ENCODE peak calls at places on chromosomes 11 and 22, in eight cellular contexts. One of them, this sample, is unnamed.

GRCh38 chr11:15577519-15577918 is 462.8 kb downstream of the INSC start:
- DNase-seq in activated CD4-positive, alpha-beta T cell treated with anti-CD3 and anti-CD28 coated beads, Interleukin-2, amount 10 ng/mL, durations not matched to agents 7 days and 5 days: no peak
- DNase-seq in endothelial cell: no peak
- DNase-seq in activated naive CD8-positive, alpha-beta T cell treated with anti-CD3 and anti-CD28 coated beads, Interleukin-2, amount 50 U/mL, for 24 hours: no peak
- DNase-seq in stimulated activated CD8-positive, alpha-beta memory T cell treated with anti-CD3 and anti-CD28 coated beads, Interleukin-7, amount 100 ng/mL, for 24 hours: no peak
- DNase-seq in HuH-7.5: no peak
- DNase-seq in activated CD4-positive, CD25-positive, alpha-beta regulatory T cell: no peak
- DNase-seq in left ventricle myocardium superior: no peak
- DNase-seq in this sample: no peak

GRCh38 chr11:104191124-104191523 is 27.2 kb upstream of the PDGFD start:
- DNase-seq in left ventricle myocardium superior: no peak
- DNase-seq in HuH-7.5: no peak
- DNase-seq in activated naive CD8-positive, alpha-beta T cell treated with anti-CD3 and anti-CD28 coated beads, Interleukin-2, amount 50 U/mL, for 24 hours: no peak
- DNase-seq in stimulated activated CD8-positive, alpha-beta memory T cell treated with anti-CD3 and anti-CD28 coated beads, Interleukin-7, amount 100 ng/mL, for 24 hours: no peak
- DNase-seq in activated CD4-positive, alpha-beta T cell treated with anti-CD3 and anti-CD28 coated beads, Interleukin-2, amount 10 ng/mL, durations not matched to agents 7 days and 5 days: no peak
- DNase-seq in endothelial cell: no peak
- DNase-seq in activated CD4-positive, CD25-positive, alpha-beta regulatory T cell: no peak
- DNase-seq in this sample: no peak

GRCh38 chr22:30668306-30668655 is 606 bp upstream of the DUSP18 start:
- DNase-seq in activated naive CD8-positive, alpha-beta T cell treated with anti-CD3 and anti-CD28 coated beads, Interleukin-2, amount 50 U/mL, for 24 hours: no peak
- DNase-seq in stimulated activated CD8-positive, alpha-beta memory T cell treated with anti-CD3 and anti-CD28 coated beads, Interleukin-7, amount 100 ng/mL, for 24 hours: no peak
- DNase-seq in HuH-7.5: peak; percentile 43
- DNase-seq in activated CD4-positive, CD25-positive, alpha-beta regulatory T cell: no peak
- DNase-seq in left ventricle myocardium superior: no peak
- DNase-seq in endothelial cell: peak; percentile 8
- DNase-seq in activated CD4-positive, alpha-beta T cell treated with anti-CD3 and anti-CD28 coated beads, Interleukin-2, amount 10 ng/mL, durations not matched to agents 7 days and 5 days: no peak
- DNase-seq in this sample: no peak

GRCh38 chr11:17722000-17722643 is 2.8 kb downstream of the MYOD1 start:
- DNase-seq in endothelial cell: peak; percentile 60
- DNase-seq in stimulated activated CD8-positive, alpha-beta memory T cell treated with anti-CD3 and anti-CD28 coated beads, Interleukin-7, amount 100 ng/mL, for 24 hours: no peak
- DNase-seq in activated CD4-positive, alpha-beta T cell treated with anti-CD3 and anti-CD28 coated beads, Interleukin-2, amount 10 ng/mL, durations not matched to agents 7 days and 5 days: no peak
- DNase-seq in activated CD4-positive, CD25-positive, alpha-beta regulatory T cell: no peak
- DNase-seq in activated naive CD8-positive, alpha-beta T cell treated with anti-CD3 and anti-CD28 coated beads, Interleukin-2, amount 50 U/mL, for 24 hours: no peak
- DNase-seq in HuH-7.5: peak; percentile 64
- DNase-seq in left ventricle myocardium superior: no peak
- DNase-seq in this sample: no peak

GRCh38 chr11:65558785-65559509 is 788 bp upstream of the LTBP3 start:
- DNase-seq in activated CD4-positive, CD25-positive, alpha-beta regulatory T cell: no peak
- DNase-seq in stimulated activated CD8-positive, alpha-beta memory T cell treated with anti-CD3 and anti-CD28 coated beads, Interleukin-7, amount 100 ng/mL, for 24 hours: no peak
- DNase-seq in endothelial cell: no peak
- DNase-seq in activated CD4-positive, alpha-beta T cell treated with anti-CD3 and anti-CD28 coated beads, Interleukin-2, amount 10 ng/mL, durations not matched to agents 7 days and 5 days: no peak
- DNase-seq in activated naive CD8-positive, alpha-beta T cell treated with anti-CD3 and anti-CD28 coated beads, Interleukin-2, amount 50 U/mL, for 24 hours: no peak
- DNase-seq in left ventricle myocardium superior: peak; percentile 88
- DNase-seq in HuH-7.5: no peak
- DNase-seq in this sample: no peak

GRCh38 chr11:128465946-128466688 is 121.2 kb downstream of the ETS1 start:
- DNase-seq in activated CD4-positive, alpha-beta T cell treated with anti-CD3 and anti-CD28 coated beads, Interleukin-2, amount 10 ng/mL, durations not matched to agents 7 days and 5 days: peak; percentile 9
- DNase-seq in endothelial cell: no peak
- DNase-seq in left ventricle myocardium superior: peak; percentile 63
- DNase-seq in activated CD4-positive, CD25-positive, alpha-beta regulatory T cell: no peak
- DNase-seq in HuH-7.5: no peak
- DNase-seq in stimulated activated CD8-positive, alpha-beta memory T cell treated with anti-CD3 and anti-CD28 coated beads, Interleukin-7, amount 100 ng/mL, for 24 hours: no peak
- DNase-seq in activated naive CD8-positive, alpha-beta T cell treated with anti-CD3 and anti-CD28 coated beads, Interleukin-2, amount 50 U/mL, for 24 hours: no peak
- DNase-seq in this sample: no peak

GRCh38 chr11:9530020-9530628 is 43.3 kb upstream of the WEE1 start:
- DNase-seq in endothelial cell: no peak
- DNase-seq in left ventricle myocardium superior: no peak
- DNase-seq in stimulated activated CD8-positive, alpha-beta memory T cell treated with anti-CD3 and anti-CD28 coated beads, Interleukin-7, amount 100 ng/mL, for 24 hours: no peak
- DNase-seq in activated naive CD8-positive, alpha-beta T cell treated with anti-CD3 and anti-CD28 coated beads, Interleukin-2, amount 50 U/mL, for 24 hours: no peak
- DNase-seq in activated CD4-positive, alpha-beta T cell treated with anti-CD3 and anti-CD28 coated beads, Interleukin-2, amount 10 ng/mL, durations not matched to agents 7 days and 5 days: no peak
- DNase-seq in HuH-7.5: no peak
- DNase-seq in activated CD4-positive, CD25-positive, alpha-beta regulatory T cell: no peak
- DNase-seq in this sample: no peak

GRCh38 chr22:44256860-44257560 is 55.7 kb downstream of the SHISAL1 start:
- DNase-seq in endothelial cell: no peak
- DNase-seq in HuH-7.5: no peak
- DNase-seq in stimulated activated CD8-positive, alpha-beta memory T cell treated with anti-CD3 and anti-CD28 coated beads, Interleukin-7, amount 100 ng/mL, for 24 hours: no peak
- DNase-seq in activated CD4-positive, alpha-beta T cell treated with anti-CD3 and anti-CD28 coated beads, Interleukin-2, amount 10 ng/mL, durations not matched to agents 7 days and 5 days: no peak
- DNase-seq in activated naive CD8-positive, alpha-beta T cell treated with anti-CD3 and anti-CD28 coated beads, Interleukin-2, amount 50 U/mL, for 24 hours: no peak
- DNase-seq in left ventricle myocardium superior: no peak
- DNase-seq in activated CD4-positive, CD25-positive, alpha-beta regulatory T cell: no peak
- DNase-seq in this sample: no peak

GRCh38 chr11:47152953-47153950 is 23.4 kb downstream of the ARFGAP2 start:
- DNase-seq in activated CD4-positive, CD25-positive, alpha-beta regulatory T cell: peak; percentile 26
- DNase-seq in activated CD4-positive, alpha-beta T cell treated with anti-CD3 and anti-CD28 coated beads, Interleukin-2, amount 10 ng/mL, durations not matched to agents 7 days and 5 days: peak; percentile 58
- DNase-seq in activated naive CD8-positive, alpha-beta T cell treated with anti-CD3 and anti-CD28 coated beads, Interleukin-2, amount 50 U/mL, for 24 hours: peak; percentile 68
- DNase-seq in stimulated activated CD8-positive, alpha-beta memory T cell treated with anti-CD3 and anti-CD28 coated beads, Interleukin-7, amount 100 ng/mL, for 24 hours: peak; percentile 15
- DNase-seq in endothelial cell: peak; percentile 89
- DNase-seq in HuH-7.5: peak; percentile 81
- DNase-seq in left ventricle myocardium superior: peak; percentile 85
- DNase-seq in this sample: peak; percentile 19

GRCh38 chr11:118232659-118233058 is 7.8 kb upstream of the JAML start:
- DNase-seq in endothelial cell: no peak
- DNase-seq in activated naive CD8-positive, alpha-beta T cell treated with anti-CD3 and anti-CD28 coated beads, Interleukin-2, amount 50 U/mL, for 24 hours: peak; percentile 51
- DNase-seq in activated CD4-positive, alpha-beta T cell treated with anti-CD3 and anti-CD28 coated beads, Interleukin-2, amount 10 ng/mL, durations not matched to agents 7 days and 5 days: no peak
- DNase-seq in stimulated activated CD8-positive, alpha-beta memory T cell treated with anti-CD3 and anti-CD28 coated beads, Interleukin-7, amount 100 ng/mL, for 24 hours: no peak
- DNase-seq in HuH-7.5: no peak
- DNase-seq in activated CD4-positive, CD25-positive, alpha-beta regulatory T cell: no peak
- DNase-seq in left ventricle myocardium superior: no peak
- DNase-seq in this sample: no peak

GRCh38 chr22:19991645-19992451 is 24.8 kb downstream of the ARVCF start:
- DNase-seq in activated CD4-positive, alpha-beta T cell treated with anti-CD3 and anti-CD28 coated beads, Interleukin-2, amount 10 ng/mL, durations not matched to agents 7 days and 5 days: no peak
- DNase-seq in endothelial cell: no peak
- DNase-seq in left ventricle myocardium superior: peak; percentile 63
- DNase-seq in stimulated activated CD8-positive, alpha-beta memory T cell treated with anti-CD3 and anti-CD28 coated beads, Interleukin-7, amount 100 ng/mL, for 24 hours: no peak
- DNase-seq in HuH-7.5: no peak
- DNase-seq in activated CD4-positive, CD25-positive, alpha-beta regulatory T cell: no peak
- DNase-seq in activated naive CD8-positive, alpha-beta T cell treated with anti-CD3 and anti-CD28 coated beads, Interleukin-2, amount 50 U/mL, for 24 hours: no peak
- DNase-seq in this sample: no peak

GRCh38 chr11:77287615-77288273 is 13.7 kb downstream of the GDPD4 start:
- DNase-seq in stimulated activated CD8-positive, alpha-beta memory T cell treated with anti-CD3 and anti-CD28 coated beads, Interleukin-7, amount 100 ng/mL, for 24 hours: no peak
- DNase-seq in activated CD4-positive, alpha-beta T cell treated with anti-CD3 and anti-CD28 coated beads, Interleukin-2, amount 10 ng/mL, durations not matched to agents 7 days and 5 days: no peak
- DNase-seq in activated naive CD8-positive, alpha-beta T cell treated with anti-CD3 and anti-CD28 coated beads, Interleukin-2, amount 50 U/mL, for 24 hours: no peak
- DNase-seq in left ventricle myocardium superior: no peak
- DNase-seq in endothelial cell: no peak
- DNase-seq in HuH-7.5: no peak
- DNase-seq in activated CD4-positive, CD25-positive, alpha-beta regulatory T cell: no peak
- DNase-seq in this sample: no peak

GRCh38 chr11:61890536-61891330 is 612 bp downstream of the FADS3 start:
- DNase-seq in activated CD4-positive, alpha-beta T cell treated with anti-CD3 and anti-CD28 coated beads, Interleukin-2, amount 10 ng/mL, durations not matched to agents 7 days and 5 days: peak; percentile 46
- DNase-seq in stimulated activated CD8-positive, alpha-beta memory T cell treated with anti-CD3 and anti-CD28 coated beads, Interleukin-7, amount 100 ng/mL, for 24 hours: no peak
- DNase-seq in left ventricle myocardium superior: peak; percentile 66
- DNase-seq in activated CD4-positive, CD25-positive, alpha-beta regulatory T cell: no peak
- DNase-seq in endothelial cell: no peak
- DNase-seq in HuH-7.5: peak; percentile 74
- DNase-seq in activated naive CD8-positive, alpha-beta T cell treated with anti-CD3 and anti-CD28 coated beads, Interleukin-2, amount 50 U/mL, for 24 hours: peak; percentile 51
- DNase-seq in this sample: peak; percentile 31

GRCh38 chr22:25085930-25086901 is 113.4 kb upstream of the CRYBB3 start:
- DNase-seq in activated CD4-positive, alpha-beta T cell treated with anti-CD3 and anti-CD28 coated beads, Interleukin-2, amount 10 ng/mL, durations not matched to agents 7 days and 5 days: no peak
- DNase-seq in left ventricle myocardium superior: peak; percentile 68
- DNase-seq in endothelial cell: peak; percentile 62
- DNase-seq in activated CD4-positive, CD25-positive, alpha-beta regulatory T cell: no peak
- DNase-seq in stimulated activated CD8-positive, alpha-beta memory T cell treated with anti-CD3 and anti-CD28 coated beads, Interleukin-7, amount 100 ng/mL, for 24 hours: no peak
- DNase-seq in activated naive CD8-positive, alpha-beta T cell treated with anti-CD3 and anti-CD28 coated beads, Interleukin-2, amount 50 U/mL, for 24 hours: no peak
- DNase-seq in HuH-7.5: peak; percentile 23
- DNase-seq in this sample: no peak

GRCh38 chr11:34234086-34234740 is 123.6 kb downstream of the ABTB2 start:
- DNase-seq in stimulated activated CD8-positive, alpha-beta memory T cell treated with anti-CD3 and anti-CD28 coated beads, Interleukin-7, amount 100 ng/mL, for 24 hours: peak; percentile 43
- DNase-seq in activated CD4-positive, alpha-beta T cell treated with anti-CD3 and anti-CD28 coated beads, Interleukin-2, amount 10 ng/mL, durations not matched to agents 7 days and 5 days: peak; percentile 71
- DNase-seq in left ventricle myocardium superior: no peak
- DNase-seq in activated CD4-positive, CD25-positive, alpha-beta regulatory T cell: peak; percentile 49
- DNase-seq in HuH-7.5: no peak
- DNase-seq in endothelial cell: no peak
- DNase-seq in activated naive CD8-positive, alpha-beta T cell treated with anti-CD3 and anti-CD28 coated beads, Interleukin-2, amount 50 U/mL, for 24 hours: peak; percentile 76
- DNase-seq in this sample: peak; percentile 55

GRCh38 chr11:120977470-120977869 is 46.4 kb upstream of the TBCEL start:
- DNase-seq in activated CD4-positive, CD25-positive, alpha-beta regulatory T cell: no peak
- DNase-seq in stimulated activated CD8-positive, alpha-beta memory T cell treated with anti-CD3 and anti-CD28 coated beads, Interleukin-7, amount 100 ng/mL, for 24 hours: no peak
- DNase-seq in endothelial cell: no peak
- DNase-seq in activated naive CD8-positive, alpha-beta T cell treated with anti-CD3 and anti-CD28 coated beads, Interleukin-2, amount 50 U/mL, for 24 hours: no peak
- DNase-seq in activated CD4-positive, alpha-beta T cell treated with anti-CD3 and anti-CD28 coated beads, Interleukin-2, amount 10 ng/mL, durations not matched to agents 7 days and 5 days: no peak
- DNase-seq in HuH-7.5: no peak
- DNase-seq in left ventricle myocardium superior: no peak
- DNase-seq in this sample: no peak

GRCh38 chr11:86050310-86050709 is 18.6 kb downstream of the PICALM start:
- DNase-seq in endothelial cell: no peak
- DNase-seq in stimulated activated CD8-positive, alpha-beta memory T cell treated with anti-CD3 and anti-CD28 coated beads, Interleukin-7, amount 100 ng/mL, for 24 hours: no peak
- DNase-seq in HuH-7.5: no peak
- DNase-seq in activated CD4-positive, CD25-positive, alpha-beta regulatory T cell: no peak
- DNase-seq in activated CD4-positive, alpha-beta T cell treated with anti-CD3 and anti-CD28 coated beads, Interleukin-2, amount 10 ng/mL, durations not matched to agents 7 days and 5 days: no peak
- DNase-seq in left ventricle myocardium superior: no peak
- DNase-seq in activated naive CD8-positive, alpha-beta T cell treated with anti-CD3 and anti-CD28 coated beads, Interleukin-2, amount 50 U/mL, for 24 hours: no peak
- DNase-seq in this sample: no peak

GRCh38 chr11:65526744-65527143 is 1.9 kb downstream of the SCYL1 start:
- DNase-seq in stimulated activated CD8-positive, alpha-beta memory T cell treated with anti-CD3 and anti-CD28 coated beads, Interleukin-7, amount 100 ng/mL, for 24 hours: no peak
- DNase-seq in activated CD4-positive, CD25-positive, alpha-beta regulatory T cell: no peak
- DNase-seq in activated naive CD8-positive, alpha-beta T cell treated with anti-CD3 and anti-CD28 coated beads, Interleukin-2, amount 50 U/mL, for 24 hours: no peak
- DNase-seq in HuH-7.5: no peak
- DNase-seq in left ventricle myocardium superior: no peak
- DNase-seq in endothelial cell: no peak
- DNase-seq in activated CD4-positive, alpha-beta T cell treated with anti-CD3 and anti-CD28 coated beads, Interleukin-2, amount 10 ng/mL, durations not matched to agents 7 days and 5 days: no peak
- DNase-seq in this sample: no peak

GRCh38 chr11:128963744-128964340 is 21.2 kb upstream of the TP53AIP1 start:
- DNase-seq in activated CD4-positive, CD25-positive, alpha-beta regulatory T cell: no peak
- DNase-seq in activated CD4-positive, alpha-beta T cell treated with anti-CD3 and anti-CD28 coated beads, Interleukin-2, amount 10 ng/mL, durations not matched to agents 7 days and 5 days: no peak
- DNase-seq in endothelial cell: no peak
- DNase-seq in activated naive CD8-positive, alpha-beta T cell treated with anti-CD3 and anti-CD28 coated beads, Interleukin-2, amount 50 U/mL, for 24 hours: no peak
- DNase-seq in stimulated activated CD8-positive, alpha-beta memory T cell treated with anti-CD3 and anti-CD28 coated beads, Interleukin-7, amount 100 ng/mL, for 24 hours: no peak
- DNase-seq in left ventricle myocardium superior: no peak
- DNase-seq in HuH-7.5: no peak
- DNase-seq in this sample: no peak

GRCh38 chr11:107999759-108000455 is 8.8 kb upstream of the CUL5 start:
- DNase-seq in endothelial cell: peak; percentile 70
- DNase-seq in stimulated activated CD8-positive, alpha-beta memory T cell treated with anti-CD3 and anti-CD28 coated beads, Interleukin-7, amount 100 ng/mL, for 24 hours: no peak
- DNase-seq in HuH-7.5: peak; percentile 54
- DNase-seq in left ventricle myocardium superior: no peak
- DNase-seq in activated CD4-positive, alpha-beta T cell treated with anti-CD3 and anti-CD28 coated beads, Interleukin-2, amount 10 ng/mL, durations not matched to agents 7 days and 5 days: peak; percentile 35
- DNase-seq in activated CD4-positive, CD25-positive, alpha-beta regulatory T cell: peak; percentile 1
- DNase-seq in activated naive CD8-positive, alpha-beta T cell treated with anti-CD3 and anti-CD28 coated beads, Interleukin-2, amount 50 U/mL, for 24 hours: peak; percentile 27
- DNase-seq in this sample: no peak

GRCh38 chr11:39724404-39724803 is 1735.0 kb downstream of the LRRC4C start:
- DNase-seq in activated CD4-positive, CD25-positive, alpha-beta regulatory T cell: no peak
- DNase-seq in stimulated activated CD8-positive, alpha-beta memory T cell treated with anti-CD3 and anti-CD28 coated beads, Interleukin-7, amount 100 ng/mL, for 24 hours: no peak
- DNase-seq in activated CD4-positive, alpha-beta T cell treated with anti-CD3 and anti-CD28 coated beads, Interleukin-2, amount 10 ng/mL, durations not matched to agents 7 days and 5 days: no peak
- DNase-seq in left ventricle myocardium superior: no peak
- DNase-seq in endothelial cell: no peak
- DNase-seq in activated naive CD8-positive, alpha-beta T cell treated with anti-CD3 and anti-CD28 coated beads, Interleukin-2, amount 50 U/mL, for 24 hours: no peak
- DNase-seq in HuH-7.5: no peak
- DNase-seq in this sample: no peak